ENCODE peak calls at places on chromosomes 13 and 19, in five cellular contexts. One of them, this sample, is unnamed.

GRCh38 chr19:29129148-29129547 is 83.8 kb downstream of the UQCRFS1 start:
- DNase-seq in astrocyte of the spinal cord: no peak
- DNase-seq in colonic mucosa: no peak
- DNase-seq in cardiac muscle cell: no peak
- DNase-seq in body of pancreas: no peak
- DNase-seq in this sample: no peak

GRCh38 chr13:51519839-51520238 is 64.4 kb upstream of the WDFY2 start:
- DNase-seq in astrocyte of the spinal cord: peak
- DNase-seq in colonic mucosa: no peak
- DNase-seq in cardiac muscle cell: peak
- DNase-seq in body of pancreas: no peak
- DNase-seq in this sample: no peak

GRCh38 chr19:8609210-8610040 is 1.1 kb downstream of the ADAMTS10 start:
- DNase-seq in astrocyte of the spinal cord: peak
- DNase-seq in colonic mucosa: peak
- DNase-seq in cardiac muscle cell: peak
- DNase-seq in body of pancreas: peak
- DNase-seq in this sample: peak

GRCh38 chr13:99123101-99124045 is 77.3 kb upstream of the UBAC2 start:
- DNase-seq in astrocyte of the spinal cord: peak
- DNase-seq in colonic mucosa: no peak
- DNase-seq in cardiac muscle cell: peak
- DNase-seq in body of pancreas: no peak
- DNase-seq in this sample: no peak

GRCh38 chr13:30486230-30487074 is 20.7 kb upstream of the HMGB1 start:
- DNase-seq in astrocyte of the spinal cord: no peak
- DNase-seq in colonic mucosa: peak
- DNase-seq in cardiac muscle cell: peak
- DNase-seq in body of pancreas: peak
- DNase-seq in this sample: no peak

GRCh38 chr13:59230484-59231264 is 933.1 kb downstream of the DIAPH3 start:
- DNase-seq in astrocyte of the spinal cord: no peak
- DNase-seq in colonic mucosa: no peak
- DNase-seq in cardiac muscle cell: no peak
- DNase-seq in body of pancreas: no peak
- DNase-seq in this sample: no peak

GRCh38 chr19:49443366-49444099 is 2.2 kb upstream of the SLC17A7 start:
- DNase-seq in astrocyte of the spinal cord: peak
- DNase-seq in colonic mucosa: peak
- DNase-seq in cardiac muscle cell: peak
- DNase-seq in body of pancreas: peak
- DNase-seq in this sample: peak

GRCh38 chr19:40163541-40164129 is 27.6 kb upstream of the MAP3K10 start:
- DNase-seq in astrocyte of the spinal cord: no peak
- DNase-seq in colonic mucosa: no peak
- DNase-seq in cardiac muscle cell: no peak
- DNase-seq in body of pancreas: no peak
- DNase-seq in this sample: no peak

DNA sequence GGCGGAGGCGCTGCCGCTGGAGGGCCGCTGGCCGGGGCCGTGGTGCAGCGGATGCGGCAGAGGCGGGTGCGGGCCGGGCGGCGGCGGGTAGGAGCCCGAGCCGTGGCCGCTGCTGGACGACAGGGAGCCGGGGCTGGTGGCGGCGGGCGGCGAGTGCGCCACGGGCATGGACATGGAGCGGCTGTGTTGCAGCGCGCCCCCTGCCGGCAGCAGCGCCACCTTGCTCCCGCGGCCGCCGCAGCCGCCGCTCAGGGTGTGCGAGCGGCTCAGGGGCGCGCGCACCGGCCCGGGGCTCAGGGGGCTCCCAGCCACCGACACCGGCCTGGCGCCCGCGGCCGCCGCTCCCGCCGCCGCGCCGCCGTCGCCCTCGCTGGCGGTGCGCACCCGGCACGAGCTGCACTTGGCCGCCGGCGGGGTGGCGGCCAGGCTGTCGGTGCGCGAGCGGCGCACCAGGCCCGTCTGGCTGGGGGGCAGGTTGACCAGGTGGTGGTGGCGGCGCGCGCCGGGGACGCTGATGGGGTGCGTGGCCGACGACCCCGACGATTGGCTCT is 1.7 kb downstream of the IRS2 start:
- DNase-seq in astrocyte of the spinal cord: peak
- DNase-seq in colonic mucosa: peak
- DNase-seq in cardiac muscle cell: peak
- DNase-seq in body of pancreas: peak
- DNase-seq in this sample: peak
- TF ChIP-seq CTCF in astrocyte of the spinal cord: peak
- TF ChIP-seq CTCF in colonic mucosa: no peak
- TF ChIP-seq CTCF in cardiac muscle cell: peak
- TF ChIP-seq CTCF in body of pancreas: peak
- TF ChIP-seq CTCF in this sample: peak

DNA sequence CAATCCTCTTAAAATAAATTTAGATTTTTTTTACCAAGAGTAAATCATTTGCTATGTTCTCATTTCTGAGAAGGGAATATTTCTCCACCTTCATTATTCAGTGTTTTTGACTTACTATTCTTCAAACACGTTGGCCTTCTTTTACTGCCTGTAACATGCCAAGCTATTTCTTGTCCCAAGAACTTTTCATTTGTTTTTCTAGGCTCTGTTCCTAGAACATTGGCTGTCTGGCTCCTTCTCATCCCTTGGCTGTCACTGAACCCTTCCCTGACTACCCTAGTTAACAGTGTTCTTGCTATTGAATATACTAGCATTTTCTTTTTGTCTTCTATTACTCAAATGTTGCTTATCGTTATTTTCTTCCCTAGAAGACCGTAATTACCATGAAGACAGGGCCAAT is 248.1 kb downstream of the ITGBL1 start:
- DNase-seq in astrocyte of the spinal cord: peak
- DNase-seq in colonic mucosa: no peak
- DNase-seq in cardiac muscle cell: peak
- DNase-seq in body of pancreas: no peak
- DNase-seq in this sample: no peak
- TF ChIP-seq CTCF in astrocyte of the spinal cord: no peak
- TF ChIP-seq CTCF in colonic mucosa: no peak
- TF ChIP-seq CTCF in cardiac muscle cell: no peak
- TF ChIP-seq CTCF in body of pancreas: no peak
- TF ChIP-seq CTCF in this sample: no peak

GRCh38 chr13:97125810-97126738 is 96.1 kb upstream of the MBNL2 start:
- DNase-seq in astrocyte of the spinal cord: peak
- DNase-seq in colonic mucosa: no peak
- DNase-seq in cardiac muscle cell: peak
- DNase-seq in body of pancreas: no peak
- DNase-seq in this sample: no peak

GRCh38 chr13:97122381-97122996 is 99.6 kb upstream of the MBNL2 start:
- DNase-seq in astrocyte of the spinal cord: peak
- DNase-seq in colonic mucosa: no peak
- DNase-seq in cardiac muscle cell: peak
- DNase-seq in body of pancreas: no peak
- DNase-seq in this sample: no peak

GRCh38 chr13:97124237-97124636 is 97.9 kb upstream of the MBNL2 start:
- DNase-seq in astrocyte of the spinal cord: no peak
- DNase-seq in colonic mucosa: no peak
- DNase-seq in cardiac muscle cell: no peak
- DNase-seq in body of pancreas: no peak
- DNase-seq in this sample: no peak

GRCh38 chr13:97127842-97128241 is 94.3 kb upstream of the MBNL2 start:
- DNase-seq in astrocyte of the spinal cord: no peak
- DNase-seq in colonic mucosa: no peak
- DNase-seq in cardiac muscle cell: no peak
- DNase-seq in body of pancreas: no peak
- DNase-seq in this sample: no peak

GRCh38 chr13:97125051-97125809 is 96.9 kb upstream of the MBNL2 start:
- DNase-seq in astrocyte of the spinal cord: peak
- DNase-seq in colonic mucosa: peak
- DNase-seq in cardiac muscle cell: peak
- DNase-seq in body of pancreas: peak
- DNase-seq in this sample: peak
- TF ChIP-seq CTCF in astrocyte of the spinal cord: peak
- TF ChIP-seq CTCF in colonic mucosa: no peak
- TF ChIP-seq CTCF in cardiac muscle cell: peak
- TF ChIP-seq CTCF in body of pancreas: no peak
- TF ChIP-seq CTCF in this sample: no peak

GRCh38 chr13:67048793-67049150 is 181.4 kb downstream of the PCDH9 start:
- DNase-seq in astrocyte of the spinal cord: peak
- DNase-seq in colonic mucosa: no peak
- DNase-seq in cardiac muscle cell: peak
- DNase-seq in body of pancreas: no peak
- DNase-seq in this sample: no peak

GRCh38 chr13:67045357-67045756 is 184.8 kb downstream of the PCDH9 start:
- DNase-seq in astrocyte of the spinal cord: no peak
- DNase-seq in colonic mucosa: no peak
- DNase-seq in cardiac muscle cell: no peak
- DNase-seq in body of pancreas: no peak
- DNase-seq in this sample: no peak

GRCh38 chr13:67049744-67050143 is 180.4 kb downstream of the PCDH9 start:
- DNase-seq in astrocyte of the spinal cord: no peak
- DNase-seq in colonic mucosa: no peak
- DNase-seq in cardiac muscle cell: no peak
- DNase-seq in body of pancreas: no peak
- DNase-seq in this sample: no peak

GRCh38 chr13:67043901-67044300 is 186.2 kb downstream of the PCDH9 start:
- DNase-seq in astrocyte of the spinal cord: peak
- DNase-seq in colonic mucosa: no peak
- DNase-seq in cardiac muscle cell: peak
- DNase-seq in body of pancreas: no peak
- DNase-seq in this sample: no peak

DNA sequence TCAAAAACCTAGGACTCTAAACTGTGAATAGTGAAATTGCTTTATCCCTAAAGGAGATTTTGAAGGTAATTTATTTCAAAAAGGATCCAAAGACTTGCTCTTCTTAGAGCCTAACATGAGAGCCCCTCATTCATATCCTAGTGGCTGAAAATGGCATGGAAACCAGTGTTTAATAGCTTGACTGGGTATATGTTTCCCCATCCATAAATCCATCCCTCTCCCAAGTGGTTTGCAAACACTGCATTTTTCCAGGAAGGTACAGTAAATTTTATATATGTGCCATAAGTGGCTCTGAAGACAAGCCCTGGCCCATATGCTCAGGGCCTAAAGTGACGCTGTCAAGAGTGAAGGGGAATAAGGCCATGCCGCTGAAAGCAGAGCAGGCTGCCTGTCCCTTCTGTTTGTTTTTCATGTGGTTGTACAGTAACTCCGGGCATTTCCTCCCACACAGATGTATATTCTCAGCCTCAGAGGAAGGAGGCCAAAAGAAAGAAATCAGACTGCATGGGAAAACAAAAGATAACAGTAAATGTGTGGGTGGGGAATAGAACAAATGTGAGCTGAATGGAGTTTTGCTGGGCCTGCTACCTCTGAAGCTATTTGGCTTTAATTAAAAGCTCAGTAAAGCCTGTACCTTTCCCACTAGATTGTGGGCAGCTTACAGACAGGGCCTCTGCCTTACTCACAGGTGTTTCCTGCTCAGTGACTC is 181.9 kb downstream of the PCDH9 start:
- DNase-seq in astrocyte of the spinal cord: peak
- DNase-seq in colonic mucosa: no peak
- DNase-seq in cardiac muscle cell: peak
- DNase-seq in body of pancreas: peak
- DNase-seq in this sample: no peak
- TF ChIP-seq CTCF in astrocyte of the spinal cord: no peak
- TF ChIP-seq CTCF in colonic mucosa: no peak
- TF ChIP-seq CTCF in cardiac muscle cell: peak
- TF ChIP-seq CTCF in body of pancreas: no peak
- TF ChIP-seq CTCF in this sample: no peak

GRCh38 chr13:111346281-111346680 is 25.8 kb downstream of the TEX29 start:
- DNase-seq in astrocyte of the spinal cord: no peak
- DNase-seq in colonic mucosa: no peak
- DNase-seq in cardiac muscle cell: no peak
- DNase-seq in body of pancreas: no peak
- DNase-seq in this sample: no peak

GRCh38 chr13:111345682-111346081 is 25.2 kb downstream of the TEX29 start:
- DNase-seq in astrocyte of the spinal cord: no peak
- DNase-seq in colonic mucosa: no peak
- DNase-seq in cardiac muscle cell: no peak
- DNase-seq in body of pancreas: no peak
- DNase-seq in this sample: no peak

GRCh38 chr13:111343186-111343805 is 22.9 kb downstream of the TEX29 start:
- DNase-seq in astrocyte of the spinal cord: no peak
- DNase-seq in colonic mucosa: no peak
- DNase-seq in cardiac muscle cell: no peak
- DNase-seq in body of pancreas: no peak
- DNase-seq in this sample: no peak

GRCh38 chr13:111344471-111345191 is 24.2 kb downstream of the TEX29 start:
- DNase-seq in astrocyte of the spinal cord: peak
- DNase-seq in colonic mucosa: no peak
- DNase-seq in cardiac muscle cell: peak
- DNase-seq in body of pancreas: peak
- DNase-seq in this sample: no peak

DNA sequence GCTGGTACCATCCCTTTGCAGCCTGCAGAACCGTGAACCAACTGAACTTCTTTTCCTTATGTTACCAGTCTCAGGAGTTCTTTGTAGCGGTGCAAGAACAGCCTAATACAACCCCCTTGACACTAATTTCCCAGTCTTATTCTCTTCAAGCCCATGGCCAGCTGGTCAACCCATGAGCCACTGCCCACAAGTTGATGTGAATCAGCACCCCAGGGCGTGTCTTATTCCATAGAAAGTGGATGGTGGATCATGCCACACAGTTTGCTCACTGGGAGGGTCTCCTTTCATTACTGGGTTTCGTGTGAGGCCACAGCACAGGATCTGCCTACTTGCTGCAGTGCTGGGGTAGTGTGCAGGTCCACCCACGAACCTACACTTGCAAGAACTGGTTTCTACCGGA is 27.0 kb downstream of the TEX29 start:
- DNase-seq in astrocyte of the spinal cord: no peak
- DNase-seq in colonic mucosa: no peak
- DNase-seq in cardiac muscle cell: no peak
- DNase-seq in body of pancreas: no peak
- DNase-seq in this sample: no peak
- TF ChIP-seq CTCF in astrocyte of the spinal cord: no peak
- TF ChIP-seq CTCF in colonic mucosa: no peak
- TF ChIP-seq CTCF in cardiac muscle cell: no peak
- TF ChIP-seq CTCF in body of pancreas: no peak
- TF ChIP-seq CTCF in this sample: no peak

GRCh38 chr13:109158383-109158782 is 529.0 kb downstream of the MYO16 start:
- DNase-seq in astrocyte of the spinal cord: no peak
- DNase-seq in colonic mucosa: no peak
- DNase-seq in cardiac muscle cell: no peak
- DNase-seq in body of pancreas: no peak
- DNase-seq in this sample: no peak
- TF ChIP-seq CTCF in astrocyte of the spinal cord: no peak
- TF ChIP-seq CTCF in colonic mucosa: no peak
- TF ChIP-seq CTCF in cardiac muscle cell: no peak
- TF ChIP-seq CTCF in body of pancreas: no peak
- TF ChIP-seq CTCF in this sample: no peak

GRCh38 chr13:60654405-60654804 is 257.4 kb downstream of the TDRD3 start:
- DNase-seq in astrocyte of the spinal cord: peak
- DNase-seq in colonic mucosa: no peak
- DNase-seq in cardiac muscle cell: peak
- DNase-seq in body of pancreas: peak
- DNase-seq in this sample: no peak
- TF ChIP-seq CTCF in astrocyte of the spinal cord: peak
- TF ChIP-seq CTCF in colonic mucosa: no peak
- TF ChIP-seq CTCF in cardiac muscle cell: peak
- TF ChIP-seq CTCF in body of pancreas: peak
- TF ChIP-seq CTCF in this sample: no peak

GRCh38 chr13:27783111-27783510 is 9.2 kb upstream of the GSX1 start:
- DNase-seq in astrocyte of the spinal cord: no peak
- DNase-seq in colonic mucosa: no peak
- DNase-seq in cardiac muscle cell: peak
- DNase-seq in body of pancreas: peak
- DNase-seq in this sample: no peak
- TF ChIP-seq CTCF in astrocyte of the spinal cord: peak
- TF ChIP-seq CTCF in colonic mucosa: no peak
- TF ChIP-seq CTCF in cardiac muscle cell: peak
- TF ChIP-seq CTCF in body of pancreas: peak
- TF ChIP-seq CTCF in this sample: no peak